ENCODE peak calls at places on chromosome 9, in eight cellular contexts. One of them, this sample, is unnamed.

GRCh38 chr9:80964374-80964773 is 725.0 kb downstream of the TLE1 start:
- DNase-seq in left lung: no peak
- DNase-seq in cardiac fibroblast: no peak
- DNase-seq in cardiac muscle cell: no peak
- DNase-seq in MM.1S: no peak
- DNase-seq in MCF 10A: no peak
- DNase-seq in AG04450: no peak
- DNase-seq in IMR-90: no peak
- DNase-seq in this sample: no peak

GRCh38 chr9:115986508-115986907 is 167.1 kb upstream of the PAPPA start:
- DNase-seq in left lung: no peak
- DNase-seq in cardiac fibroblast: no peak
- DNase-seq in cardiac muscle cell: no peak
- DNase-seq in MM.1S: no peak
- DNase-seq in MCF 10A: no peak
- DNase-seq in AG04450: no peak
- DNase-seq in IMR-90: no peak
- DNase-seq in this sample: no peak

GRCh38 chr9:113516840-113517577 is 53.5 kb downstream of the RGS3 start:
- DNase-seq in left lung: no peak
- DNase-seq in cardiac fibroblast: no peak
- DNase-seq in cardiac muscle cell: no peak
- DNase-seq in MM.1S: peak
- DNase-seq in MCF 10A: no peak
- DNase-seq in AG04450: no peak
- DNase-seq in IMR-90: peak
- DNase-seq in this sample: no peak

GRCh38 chr9:104872959-104873850 is 54.8 kb downstream of the ABCA1 start:
- DNase-seq in left lung: peak
- DNase-seq in cardiac fibroblast: peak
- DNase-seq in cardiac muscle cell: peak
- DNase-seq in MM.1S: no peak
- DNase-seq in MCF 10A: peak
- DNase-seq in AG04450: peak
- DNase-seq in IMR-90: peak
- DNase-seq in this sample: peak

GRCh38 chr9:92764988-92765936 is 629 bp upstream of the BICD2 start:
- DNase-seq in left lung: peak
- DNase-seq in cardiac fibroblast: peak
- DNase-seq in cardiac muscle cell: peak
- DNase-seq in MM.1S: peak
- DNase-seq in MCF 10A: peak
- DNase-seq in AG04450: peak
- DNase-seq in IMR-90: peak
- DNase-seq in this sample: peak

GRCh38 chr9:84694248-84694647 is 24.7 kb downstream of the NTRK2 start:
- DNase-seq in left lung: no peak
- DNase-seq in cardiac fibroblast: no peak
- DNase-seq in cardiac muscle cell: no peak
- DNase-seq in MM.1S: peak
- DNase-seq in MCF 10A: no peak
- DNase-seq in AG04450: no peak
- DNase-seq in IMR-90: no peak
- DNase-seq in this sample: no peak

GRCh38 chr9:93567271-93567959 is 9.0 kb upstream of the PHF2 start:
- DNase-seq in left lung: no peak
- DNase-seq in cardiac fibroblast: peak
- DNase-seq in cardiac muscle cell: no peak
- DNase-seq in MM.1S: no peak
- DNase-seq in MCF 10A: no peak
- DNase-seq in AG04450: no peak
- DNase-seq in IMR-90: no peak
- DNase-seq in this sample: no peak

GRCh38 chr9:93450817-93451761 is at the start of gene FAM120A:
- DNase-seq in left lung: peak
- DNase-seq in cardiac fibroblast: peak
- DNase-seq in cardiac muscle cell: peak
- DNase-seq in MM.1S: peak
- DNase-seq in MCF 10A: peak
- DNase-seq in AG04450: no peak
- DNase-seq in IMR-90: peak
- DNase-seq in this sample: peak

GRCh38 chr9:93132287-93132927 is 1.6 kb downstream of the NINJ1 start:
- DNase-seq in left lung: peak
- DNase-seq in cardiac fibroblast: peak
- DNase-seq in cardiac muscle cell: peak
- DNase-seq in MM.1S: no peak
- DNase-seq in MCF 10A: peak
- DNase-seq in AG04450: no peak
- DNase-seq in IMR-90: no peak
- DNase-seq in this sample: no peak

GRCh38 chr9:134174073-134174449 is 9.7 kb upstream of the RNU6ATAC start:
- DNase-seq in left lung: peak
- DNase-seq in cardiac fibroblast: no peak
- DNase-seq in cardiac muscle cell: no peak
- DNase-seq in MM.1S: no peak
- DNase-seq in MCF 10A: no peak
- DNase-seq in AG04450: no peak
- DNase-seq in IMR-90: no peak
- DNase-seq in this sample: no peak

GRCh38 chr9:130662099-130662926 is 2.1 kb upstream of the PRDM12 start:
- DNase-seq in left lung: no peak
- DNase-seq in cardiac fibroblast: no peak
- DNase-seq in cardiac muscle cell: no peak
- DNase-seq in MM.1S: no peak
- DNase-seq in MCF 10A: no peak
- DNase-seq in AG04450: no peak
- DNase-seq in IMR-90: no peak
- DNase-seq in this sample: no peak

GRCh38 chr9:126722922-126723806 is 81.7 kb upstream of the ZBTB43 start:
- DNase-seq in left lung: no peak
- DNase-seq in cardiac fibroblast: peak
- DNase-seq in cardiac muscle cell: peak
- DNase-seq in MM.1S: peak
- DNase-seq in MCF 10A: no peak
- DNase-seq in AG04450: no peak
- DNase-seq in IMR-90: no peak
- DNase-seq in this sample: no peak

GRCh38 chr9:18566125-18566524 is 92.2 kb downstream of the ADAMTSL1 start:
- DNase-seq in left lung: no peak
- DNase-seq in cardiac fibroblast: peak
- DNase-seq in cardiac muscle cell: peak
- DNase-seq in MM.1S: no peak
- DNase-seq in MCF 10A: peak
- DNase-seq in AG04450: no peak
- DNase-seq in IMR-90: peak
- DNase-seq in this sample: peak

GRCh38 chr9:14323083-14323968 is 9.4 kb upstream of the NFIB start:
- DNase-seq in left lung: no peak
- DNase-seq in cardiac fibroblast: no peak
- DNase-seq in cardiac muscle cell: no peak
- DNase-seq in MM.1S: no peak
- DNase-seq in MCF 10A: peak
- DNase-seq in AG04450: no peak
- DNase-seq in IMR-90: no peak
- DNase-seq in this sample: no peak

GRCh38 chr9:76570820-76571219 is 111.8 kb downstream of the GCNT1 start:
- DNase-seq in left lung: no peak
- DNase-seq in cardiac fibroblast: no peak
- DNase-seq in cardiac muscle cell: no peak
- DNase-seq in MM.1S: no peak
- DNase-seq in MCF 10A: no peak
- DNase-seq in AG04450: no peak
- DNase-seq in IMR-90: no peak
- DNase-seq in this sample: no peak

GRCh38 chr9:214488-215448 is at the start of gene DOCK8:
- DNase-seq in left lung: peak
- DNase-seq in cardiac fibroblast: peak
- DNase-seq in cardiac muscle cell: peak
- DNase-seq in MM.1S: peak
- DNase-seq in MCF 10A: peak
- DNase-seq in AG04450: no peak
- DNase-seq in IMR-90: no peak
- DNase-seq in this sample: no peak

GRCh38 chr9:21668504-21668903 is 133.9 kb upstream of the MTAP start:
- DNase-seq in left lung: no peak
- DNase-seq in cardiac fibroblast: no peak
- DNase-seq in cardiac muscle cell: no peak
- DNase-seq in MM.1S: no peak
- DNase-seq in MCF 10A: no peak
- DNase-seq in AG04450: no peak
- DNase-seq in IMR-90: no peak
- DNase-seq in this sample: no peak

GRCh38 chr9:20022410-20022809 is 233.6 kb upstream of the SLC24A2 start:
- DNase-seq in left lung: no peak
- DNase-seq in cardiac fibroblast: peak
- DNase-seq in cardiac muscle cell: peak
- DNase-seq in MM.1S: no peak
- DNase-seq in MCF 10A: no peak
- DNase-seq in AG04450: no peak
- DNase-seq in IMR-90: peak
- DNase-seq in this sample: peak

GRCh38 chr9:26850995-26851394 is 41.6 kb downstream of the CAAP1 start:
- DNase-seq in left lung: no peak
- DNase-seq in cardiac fibroblast: no peak
- DNase-seq in cardiac muscle cell: no peak
- DNase-seq in MM.1S: no peak
- DNase-seq in MCF 10A: no peak
- DNase-seq in AG04450: no peak
- DNase-seq in IMR-90: no peak
- DNase-seq in this sample: no peak

GRCh38 chr9:26856413-26857032 is 36.1 kb downstream of the CAAP1 start:
- DNase-seq in left lung: no peak
- DNase-seq in cardiac fibroblast: peak
- DNase-seq in cardiac muscle cell: peak
- DNase-seq in MM.1S: peak
- DNase-seq in MCF 10A: peak
- DNase-seq in AG04450: no peak
- DNase-seq in IMR-90: peak
- DNase-seq in this sample: peak
- TF ChIP-seq CTCF in left lung: peak
- TF ChIP-seq CTCF in cardiac fibroblast: peak
- TF ChIP-seq CTCF in cardiac muscle cell: peak
- TF ChIP-seq CTCF in MM.1S: peak
- TF ChIP-seq CTCF in MCF 10A: peak
- TF ChIP-seq CTCF in AG04450: peak
- TF ChIP-seq CTCF in IMR-90: peak
- TF ChIP-seq CTCF in this sample: peak

GRCh38 chr9:36855443-36856315 is 178.4 kb downstream of the PAX5 start:
- DNase-seq in left lung: no peak
- DNase-seq in cardiac fibroblast: peak
- DNase-seq in cardiac muscle cell: peak
- DNase-seq in MM.1S: peak
- DNase-seq in MCF 10A: peak
- DNase-seq in AG04450: no peak
- DNase-seq in IMR-90: no peak
- DNase-seq in this sample: no peak
- TF ChIP-seq CTCF in left lung: no peak
- TF ChIP-seq CTCF in cardiac fibroblast: peak
- TF ChIP-seq CTCF in cardiac muscle cell: peak
- TF ChIP-seq CTCF in MM.1S: peak
- TF ChIP-seq CTCF in MCF 10A: no peak
- TF ChIP-seq CTCF in AG04450: peak
- TF ChIP-seq CTCF in IMR-90: peak
- TF ChIP-seq CTCF in this sample: peak

DNA sequence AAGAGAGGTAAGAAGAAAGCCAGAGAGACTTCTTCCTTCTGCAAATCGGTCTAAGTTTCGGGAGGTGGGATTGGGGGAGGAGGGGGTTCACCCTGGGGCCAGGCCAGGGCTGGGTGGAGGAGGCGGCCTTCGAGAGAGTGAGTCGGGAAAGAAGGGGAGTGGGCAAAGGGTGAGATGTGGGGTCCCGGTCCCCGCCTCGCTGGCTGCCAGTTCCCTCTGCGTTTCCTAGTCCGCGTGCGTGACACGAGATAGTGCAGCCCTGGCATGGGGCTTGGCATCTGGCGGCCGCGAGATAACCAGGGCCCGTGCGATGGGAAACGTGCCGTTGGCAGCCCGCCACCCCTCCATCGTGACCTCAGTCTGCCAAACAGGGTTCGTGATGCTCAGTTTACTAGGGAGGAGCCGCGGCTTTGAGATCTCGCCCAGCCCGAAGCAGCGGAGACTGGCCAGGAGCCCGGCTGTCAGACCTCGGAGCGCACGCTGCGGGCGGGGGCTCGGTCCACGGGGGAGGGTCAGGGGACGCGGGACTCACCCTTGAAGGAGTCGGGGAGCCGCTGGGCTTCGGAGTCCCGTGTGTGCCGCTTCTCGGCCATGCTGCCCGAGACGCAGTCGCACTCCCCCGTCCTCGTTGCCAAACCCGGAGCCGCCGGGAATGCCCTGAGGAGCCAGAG is at the start of gene STOM:
- DNase-seq in left lung: peak
- DNase-seq in cardiac fibroblast: peak
- DNase-seq in cardiac muscle cell: peak
- DNase-seq in MM.1S: peak
- DNase-seq in MCF 10A: peak
- DNase-seq in AG04450: peak
- DNase-seq in IMR-90: peak
- DNase-seq in this sample: peak
- TF ChIP-seq CTCF in left lung: no peak
- TF ChIP-seq CTCF in cardiac fibroblast: no peak
- TF ChIP-seq CTCF in cardiac muscle cell: no peak
- TF ChIP-seq CTCF in MM.1S: no peak
- TF ChIP-seq CTCF in MCF 10A: no peak
- TF ChIP-seq CTCF in AG04450: no peak
- TF ChIP-seq CTCF in IMR-90: no peak
- TF ChIP-seq CTCF in this sample: no peak

GRCh38 chr9:91192785-91193657 is 168.7 kb downstream of the AUH start:
- DNase-seq in left lung: peak
- DNase-seq in cardiac fibroblast: peak
- DNase-seq in cardiac muscle cell: peak
- DNase-seq in MM.1S: peak
- DNase-seq in MCF 10A: peak
- DNase-seq in AG04450: peak
- DNase-seq in IMR-90: peak
- DNase-seq in this sample: peak
- TF ChIP-seq CTCF in left lung: no peak
- TF ChIP-seq CTCF in cardiac fibroblast: peak
- TF ChIP-seq CTCF in cardiac muscle cell: peak
- TF ChIP-seq CTCF in MM.1S: no peak
- TF ChIP-seq CTCF in MCF 10A: no peak
- TF ChIP-seq CTCF in AG04450: no peak
- TF ChIP-seq CTCF in IMR-90: no peak
- TF ChIP-seq CTCF in this sample: peak